ENCODE peak calls at places on chromosomes 1 and 21, in five cellular contexts. X is BJ, C is endodermal cell, V is prostate gland, S is tibial artery. T is an unnamed sample. For H3K27me3, the result is how much of the 10 kb centered on the place peaks cover.

GRCh38 chr1:209490013-209490412 is 93.5 kb upstream of the CAMK1G start:
- DNase-seq in V (no peak), X (no peak), S (no peak), C (peak), T (no peak)

GRCh38 chr1:8097077-8097799 is 71.1 kb upstream of the ERRFI1 start:
- DNase-seq in V (no peak), X (peak), C (no peak), S (no peak), T (no peak)

GRCh38 chr1:117020526-117021156 is 19.1 kb downstream of the CD101 start:
- DNase-seq in C (no peak), S (no peak), X (no peak), V (no peak), T (no peak)

GRCh38 chr21:43866659-43867331 is 1.8 kb downstream of the AGPAT3 start:
- DNase-seq in C (no peak), V (peak), S (no peak), X (no peak), T (no peak)

GRCh38 chr1:42003433-42003832 is 84.7 kb upstream of the HIVEP3 start:
- DNase-seq in S (no peak), C (no peak), X (no peak), V (peak), T (no peak)

GRCh38 chr21:30190554-30190953 is 23.9 kb upstream of the CLDN17 start:
- DNase-seq in V (no peak), X (no peak), C (no peak), S (no peak), T (no peak)

GRCh38 chr1:245475116-245475515 is 320.3 kb downstream of the KIF26B start:
- DNase-seq in C (no peak), X (no peak), V (no peak), S (no peak), T (no peak)

GRCh38 chr21:17466166-17466565 is 46.7 kb upstream of the CXADR start:
- DNase-seq in V (no peak), X (no peak), S (no peak), C (no peak), T (no peak)

GRCh38 chr1:41152622-41153044 is 89.5 kb downstream of the SCMH1 start:
- DNase-seq in V (no peak), C (no peak), X (peak), S (peak), T (no peak)

GRCh38 chr1:77757616-77758015 is 2.0 kb downstream of the USP33 start:
- DNase-seq in V (no peak), C (no peak), X (no peak), S (no peak), T (no peak)

GRCh38 chr1:95340056-95340455 is 106.0 kb downstream of the RWDD3 start:
- DNase-seq in X (no peak), C (no peak), V (no peak), S (no peak), T (no peak)
- H3K27me3 ChIP-seq in X (under half), C (under half), V (under half), S (under half), T (under half)

GRCh38 chr1:31570906-31571305 is 5.4 kb upstream of the TINAGL1 start:
- DNase-seq in X (no peak), V (no peak), S (no peak), C (no peak), T (no peak)
- TF ChIP-seq CTCF in X (no peak), V (no peak), S (no peak), C (no peak), T (no peak)

GRCh38 chr1:205570173-205570501 is 61.7 kb downstream of the ELK4 start:
- DNase-seq in S (no peak), V (no peak), X (no peak), C (no peak), T (no peak)

GRCh38 chr1:205570796-205571537 is 60.8 kb downstream of the ELK4 start:
- DNase-seq in V (no peak), S (no peak), C (no peak), X (no peak), T (no peak)

GRCh38 chr1:205571747-205572146 is 60.1 kb downstream of the ELK4 start:
- DNase-seq in X (no peak), C (no peak), S (no peak), V (no peak), T (no peak)

GRCh38 chr1:205569411-205570172 is 62.2 kb downstream of the ELK4 start:
- DNase-seq in S (no peak), C (no peak), X (no peak), V (no peak), T (no peak)

DNA sequence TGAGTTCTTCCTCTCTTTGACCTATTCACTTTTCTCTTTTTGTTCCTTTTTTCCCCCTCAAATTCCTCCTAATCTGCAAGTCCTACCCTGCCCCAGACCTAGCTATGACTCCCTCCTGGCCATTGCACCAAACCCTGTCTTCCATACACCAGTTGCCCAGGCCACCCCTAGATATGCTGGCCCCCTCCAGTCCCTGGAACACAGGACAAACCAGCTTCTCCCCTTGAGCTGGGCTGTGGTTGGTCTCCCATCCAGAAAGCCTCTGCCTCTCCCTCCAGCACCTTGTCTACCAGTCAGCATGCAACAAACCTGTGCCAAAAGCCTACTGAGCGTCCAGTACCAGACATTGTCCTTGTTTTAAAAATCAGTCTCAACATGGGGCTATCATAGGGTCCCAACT is 59.4 kb downstream of the ELK4 start:
- DNase-seq in C (no peak), V (no peak), S (no peak), X (no peak), T (no peak)
- H3K27me3 ChIP-seq in C (half or more), V (under half), S (under half), X (half or more), T (under half)

DNA sequence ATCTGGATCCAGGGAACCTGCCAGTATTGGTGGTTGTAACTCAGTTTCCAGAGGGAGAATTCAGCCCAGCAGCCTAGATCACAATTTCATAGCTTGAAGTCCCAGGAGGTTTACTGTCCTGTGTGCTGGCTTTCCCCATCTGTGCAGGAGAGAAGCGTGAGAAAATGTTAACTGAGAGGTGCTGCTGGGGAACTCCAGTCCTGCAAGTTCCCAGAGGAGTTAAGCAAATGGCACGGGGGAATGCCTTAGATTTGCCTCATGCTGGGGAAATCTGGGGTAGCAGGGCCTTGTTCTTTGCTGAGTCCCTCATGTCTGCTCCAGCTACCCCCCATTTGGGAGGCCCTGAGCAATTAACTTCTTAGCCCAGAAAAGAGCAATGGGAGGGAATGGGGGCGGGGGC is 25.1 kb upstream of the SLAMF6 start:
- DNase-seq in C (no peak), X (no peak), S (no peak), V (no peak), T (no peak)
- TF ChIP-seq CTCF in C (no peak), X (no peak), S (no peak), V (no peak), T (no peak)

GRCh38 chr1:203219934-203220333 is 9.5 kb downstream of the CHIT1 start:
- DNase-seq in X (no peak), C (peak), S (no peak), V (no peak), T (no peak)
- H3K27me3 ChIP-seq in X (under half), C (under half), S (under half), V (under half), T (under half)

GRCh38 chr1:18304151-18304869 is 176.4 kb upstream of the KLHDC7A start:
- DNase-seq in C (no peak), X (no peak), S (no peak), V (no peak), T (no peak)

GRCh38 chr1:18305182-18305795 is 175.4 kb upstream of the KLHDC7A start:
- DNase-seq in V (no peak), S (no peak), C (no peak), X (no peak), T (no peak)

GRCh38 chr1:18300376-18300775 is 180.4 kb upstream of the KLHDC7A start:
- DNase-seq in X (no peak), V (no peak), C (no peak), S (no peak), T (no peak)

GRCh38 chr1:18299441-18300338 is 181.0 kb upstream of the KLHDC7A start:
- DNase-seq in C (peak), S (no peak), X (no peak), V (no peak), T (no peak)

DNA sequence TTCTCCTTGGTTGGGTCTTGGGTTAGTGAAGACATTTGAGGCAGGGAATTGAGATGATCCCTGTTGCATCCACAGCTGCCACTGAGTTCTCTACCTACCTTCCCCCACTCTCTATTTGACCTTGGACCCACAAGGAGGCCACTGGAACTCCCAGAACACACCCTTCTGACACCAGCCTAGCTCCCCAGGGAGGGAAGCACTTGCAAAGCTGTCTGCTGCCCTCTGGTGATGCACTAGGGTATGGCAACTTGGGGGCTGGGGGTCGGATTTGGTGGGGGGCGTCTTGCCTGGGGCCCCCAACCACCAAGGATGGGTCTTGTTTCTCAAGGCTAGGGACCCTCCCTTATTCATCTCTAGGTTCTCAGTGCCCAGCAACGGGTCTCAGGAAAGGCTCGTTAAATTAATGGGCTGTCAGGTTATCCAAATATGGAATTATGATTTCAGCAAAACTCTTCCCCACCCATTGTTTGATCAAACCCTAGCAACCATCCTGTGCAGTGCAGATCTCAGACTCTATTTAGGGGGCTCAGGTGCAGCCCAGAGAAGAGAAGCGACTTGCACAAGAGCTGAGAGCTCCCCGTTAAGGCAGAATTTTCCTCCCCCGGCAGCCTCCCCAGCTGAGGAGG is 177.8 kb upstream of the KLHDC7A start:
- DNase-seq in X (no peak), V (no peak), C (peak), S (no peak), T (no peak)
- TF ChIP-seq CTCF in X (no peak), V (no peak), C (peak), S (peak), T (no peak)

DNA sequence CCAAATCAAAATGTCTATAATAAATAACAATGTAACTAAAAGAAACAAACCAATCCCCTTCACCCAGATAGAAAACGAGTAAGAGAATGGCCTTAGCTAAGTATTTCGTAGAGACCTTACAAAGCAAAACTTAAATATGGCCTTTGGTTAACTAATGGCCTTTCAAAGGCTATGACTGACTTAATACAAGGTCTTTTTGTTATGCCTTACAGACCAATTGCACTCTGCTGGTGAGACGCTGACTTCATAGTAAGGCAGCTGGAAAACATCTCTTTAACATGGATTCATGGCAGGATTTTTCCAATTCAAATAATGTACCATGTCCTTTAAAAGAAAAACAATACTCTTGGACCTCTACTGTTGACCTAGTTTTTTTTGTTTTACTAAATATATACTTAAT is 15.8 kb upstream of the TBCE start:
- DNase-seq in V (no peak), S (no peak), C (no peak), X (no peak), T (no peak)
- H3K27me3 ChIP-seq in V (under half), S (under half), C (under half), X (under half), T (under half)

DNA sequence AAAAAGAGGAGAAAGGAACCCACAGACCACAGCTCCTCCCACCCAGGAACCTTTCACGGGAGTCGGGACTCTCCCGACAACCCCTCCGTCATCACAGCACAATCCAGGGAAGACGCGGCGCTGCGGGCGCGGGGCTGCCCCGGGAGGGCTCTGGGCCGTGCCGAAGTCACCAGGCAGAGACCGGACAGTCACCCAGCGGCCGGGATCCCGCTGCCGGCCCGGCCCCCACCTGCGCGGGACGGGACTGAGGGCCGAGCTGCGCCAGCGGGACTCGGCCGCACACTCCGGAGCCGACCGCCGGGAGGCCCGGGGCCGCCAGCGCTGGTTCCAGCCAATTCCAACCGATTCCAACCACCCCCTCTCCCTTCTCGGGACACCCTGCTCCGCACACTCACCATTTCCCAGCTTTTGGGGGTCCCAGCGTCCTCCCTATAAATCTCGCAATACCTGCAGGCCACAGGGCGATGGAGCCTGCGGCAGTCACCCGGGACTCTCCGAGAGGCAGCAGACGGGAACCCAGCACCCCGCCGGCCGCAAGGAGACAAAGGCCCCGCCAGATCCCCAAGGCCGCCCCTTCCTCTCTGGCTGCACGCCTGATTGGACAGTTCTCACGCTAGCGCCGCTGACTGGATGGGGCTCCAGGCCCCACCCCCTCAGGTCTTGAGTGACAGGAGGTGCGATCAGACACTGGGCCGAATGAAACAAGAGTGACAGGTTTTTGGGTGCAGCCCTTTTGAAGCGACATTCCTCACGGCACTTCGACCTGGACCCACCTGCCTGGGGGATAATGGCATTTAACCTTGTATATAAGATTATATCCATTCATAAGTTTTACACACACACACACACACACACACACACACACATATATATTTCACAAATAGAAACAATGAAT is at the start of gene ZNF695:
- DNase-seq in C (peak), V (peak), X (peak), S (peak), T (peak)
- TF ChIP-seq CTCF in C (peak), V (no peak), X (no peak), S (no peak), T (no peak)